ENCODE peak calls at places on chromosomes 16 and 17, in six cellular contexts. D, A, C, H, Y and G are unnamed samples.

GRCh38 chr17:43915561-43915960 is 8.2 kb upstream of the MPP2 start:
- DNase-seq in H (no peak), C (no peak), A (no peak), Y (no peak), D (no peak), G (no peak)

GRCh38 chr17:42342242-42343008 is 45.8 kb downstream of the STAT3 start:
- DNase-seq in Y (peak), A (no peak), D (no peak), H (no peak), C (no peak), G (no peak)

GRCh38 chr17:74859439-74860228 is at the start of gene GRIN2C:
- DNase-seq in D (no peak), A (no peak), H (no peak), C (peak), Y (peak), G (peak)

GRCh38 chr17:78387982-78388941 is 9.8 kb downstream of the PGS1 start:
- DNase-seq in C (no peak), D (no peak), Y (no peak), H (no peak), A (no peak), G (no peak)

GRCh38 chr17:74947041-74947754 is 11.5 kb downstream of the OTOP3 start:
- DNase-seq in H (no peak), C (no peak), Y (no peak), D (no peak), A (no peak), G (no peak)

GRCh38 chr17:69117855-69118758 is 23.6 kb downstream of the ABCA6 start:
- DNase-seq in H (no peak), A (no peak), Y (no peak), C (no peak), D (no peak), G (no peak)

GRCh38 chr16:50763211-50763610 is 21.3 kb downstream of the CYLD start:
- DNase-seq in A (no peak), D (no peak), C (no peak), Y (no peak), H (no peak), G (no peak)

GRCh38 chr16:66988197-66988788 is at the start of gene CES4A:
- DNase-seq in A (no peak), C (no peak), Y (no peak), H (peak), D (no peak), G (no peak)

GRCh38 chr17:40490289-40490853 is 11.1 kb downstream of the TNS4 start:
- DNase-seq in C (peak), H (no peak), A (no peak), Y (peak), D (peak), G (no peak)

GRCh38 chr17:7988750-7989178 is 13.7 kb upstream of the GUCY2D start:
- DNase-seq in A (peak), D (no peak), Y (peak), H (peak), C (no peak), G (peak)

GRCh38 chr17:76716834-76717205 is 6.1 kb upstream of the MXRA7 start:
- DNase-seq in D (no peak), C (no peak), A (no peak), H (no peak), Y (no peak), G (no peak)

GRCh38 chr17:57946798-57947358 is 8.3 kb downstream of the CUEDC1 start:
- DNase-seq in H (peak), D (no peak), Y (peak), A (no peak), C (no peak), G (no peak)

GRCh38 chr16:14301150-14302030 is 230.3 kb downstream of the MRTFB start:
- DNase-seq in H (peak), C (no peak), A (no peak), Y (peak), D (peak), G (no peak)

GRCh38 chr17:79843475-79843916 is 4.3 kb upstream of the CBX4 start:
- DNase-seq in A (no peak), C (peak), Y (no peak), D (no peak), H (no peak), G (no peak)

GRCh38 chr17:31573047-31573446 is 181.6 kb downstream of the RAB11FIP4 start:
- DNase-seq in Y (no peak), C (no peak), D (no peak), H (no peak), A (no peak), G (no peak)

GRCh38 chr16:52528393-52529080 is 18.4 kb downstream of the TOX3 start:
- DNase-seq in H (no peak), D (no peak), A (no peak), C (no peak), Y (no peak), G (no peak)

GRCh38 chr17:44565866-44566443 is 8.7 kb downstream of the FZD2 start:
- DNase-seq in A (no peak), D (no peak), Y (no peak), H (no peak), C (no peak), G (no peak)

GRCh38 chr17:11499881-11500280 is 98.4 kb upstream of the DNAH9 start:
- DNase-seq in H (no peak), D (no peak), C (no peak), A (no peak), Y (no peak), G (no peak)

GRCh38 chr17:49783051-49783715 is 5.3 kb upstream of the KAT7 start:
- DNase-seq in H (no peak), C (no peak), Y (no peak), D (no peak), A (no peak), G (no peak)

GRCh38 chr17:27466748-27467375 is 10.6 kb downstream of the KSR1 start:
- DNase-seq in D (no peak), C (no peak), H (no peak), A (no peak), Y (peak), G (no peak)

GRCh38 chr16:48434653-48435318 is 49.6 kb upstream of the SIAH1 start:
- DNase-seq in A (no peak), D (no peak), H (no peak), C (no peak), Y (no peak), G (no peak)

GRCh38 chr17:76207670-76208069 is 32.6 kb downstream of the RNF157 start:
- DNase-seq in Y (no peak), C (no peak), D (no peak), A (no peak), H (no peak), G (no peak)

GRCh38 chr16:66923866-66924265 is 1.5 kb downstream of the RRAD start:
- DNase-seq in C (no peak), H (no peak), A (no peak), Y (no peak), D (no peak), G (no peak)

GRCh38 chr17:8884336-8884990 is 17.0 kb upstream of the PIK3R6 start:
- DNase-seq in D (no peak), C (no peak), A (no peak), H (no peak), Y (no peak), G (no peak)

GRCh38 chr16:72282338-72282737 is 110.4 kb upstream of the PMFBP1 start:
- DNase-seq in D (no peak), Y (no peak), C (no peak), A (no peak), H (no peak), G (no peak)

GRCh38 chr17:10127819-10128375 is 70.5 kb downstream of the GAS7 start:
- DNase-seq in H (no peak), D (no peak), A (no peak), Y (no peak), C (no peak), G (no peak)

GRCh38 chr17:283911-284675 is 68.5 kb downstream of the RPH3AL start:
- DNase-seq in C (peak), Y (no peak), H (no peak), A (no peak), D (no peak), G (no peak)

GRCh38 chr17:45307290-45308015 is 9.4 kb downstream of the MAP3K14 start:
- DNase-seq in Y (no peak), A (no peak), D (no peak), H (no peak), C (no peak), G (no peak)

GRCh38 chr17:40122944-40123810 is 1.4 kb downstream of the MSL1 start:
- DNase-seq in C (peak), A (no peak), D (peak), H (no peak), Y (peak), G (peak)

GRCh38 chr17:78112508-78113471 is 15.8 kb downstream of the TMC6 start:
- DNase-seq in A (peak), H (peak), Y (peak), C (peak), D (peak), G (peak)

GRCh38 chr17:57704448-57704847 is 40.7 kb downstream of the CCDC182 start:
- DNase-seq in C (peak), Y (no peak), D (no peak), H (no peak), A (no peak), G (no peak)

GRCh38 chr17:39462644-39463375 is 1.5 kb downstream of the CDK12 start:
- DNase-seq in H (no peak), Y (peak), D (peak), A (no peak), C (peak), G (no peak)

GRCh38 chr16:56848056-56848936 is 16.7 kb upstream of the SLC12A3 start:
- DNase-seq in H (no peak), C (no peak), D (peak), A (no peak), Y (no peak), G (no peak)
- TF ChIP-seq SP1 in H (no peak), C (no peak), D (no peak), A (peak), Y (no peak), G (no peak)

GRCh38 chr17:73165616-73166404 is 1.0 kb downstream of the SSTR2 start:
- DNase-seq in D (peak), A (no peak), C (peak), Y (no peak), H (no peak), G (peak)
- TF ChIP-seq SP1 in D (no peak), A (no peak), C (no peak), Y (no peak), H (no peak), G (no peak)

DNA sequence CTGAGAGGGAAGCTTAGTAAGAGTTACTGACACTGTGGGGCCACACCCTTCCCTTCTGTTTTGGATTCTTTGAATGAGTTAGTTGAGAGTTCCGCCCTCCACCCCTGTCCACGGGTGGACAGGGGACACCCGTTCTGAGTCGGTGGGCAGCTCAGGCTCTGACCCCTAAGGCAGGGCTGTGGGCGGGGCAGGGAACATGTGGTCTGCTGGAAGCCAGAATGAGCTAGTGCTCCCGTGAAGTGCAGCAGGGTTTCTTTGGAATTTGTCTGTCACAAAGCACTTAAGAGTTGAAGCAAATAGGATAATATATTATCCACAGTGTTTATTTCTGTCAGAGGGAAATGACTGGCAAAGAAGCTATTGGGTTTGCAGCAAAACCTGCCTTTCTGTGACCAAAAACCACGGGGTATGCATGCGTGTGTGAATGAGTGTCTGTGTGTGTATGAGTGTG is 90.1 kb downstream of the CLEC16A start:
- DNase-seq in D (no peak), A (no peak), C (no peak), Y (no peak), H (no peak), G (no peak)
- TF ChIP-seq SP1 in D (no peak), A (no peak), C (no peak), Y (no peak), H (no peak), G (no peak)

DNA sequence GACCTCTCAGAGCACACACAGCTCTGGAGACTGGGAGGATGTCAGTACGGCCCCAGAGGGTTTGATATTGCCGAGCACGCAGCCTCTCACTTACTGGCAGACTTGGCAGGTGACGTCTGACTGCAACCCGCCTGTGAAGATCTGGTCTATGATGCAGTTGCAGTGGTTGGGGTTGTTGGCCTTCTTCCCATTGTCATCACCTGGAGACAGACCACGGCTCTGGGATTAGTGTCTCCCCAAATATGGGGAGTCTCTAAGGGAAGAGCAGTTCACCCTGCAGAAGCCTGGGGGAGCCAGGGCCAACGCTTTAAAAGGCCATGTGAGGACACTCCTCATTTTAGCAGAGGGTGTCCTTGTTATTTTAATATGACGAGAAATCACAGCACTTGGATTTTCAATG is 30.1 kb downstream of the USP22 start:
- DNase-seq in D (no peak), C (no peak), H (no peak), Y (no peak), A (no peak), G (no peak)
- TF ChIP-seq SP1 in D (no peak), C (no peak), H (no peak), Y (no peak), A (no peak), G (no peak)

DNA sequence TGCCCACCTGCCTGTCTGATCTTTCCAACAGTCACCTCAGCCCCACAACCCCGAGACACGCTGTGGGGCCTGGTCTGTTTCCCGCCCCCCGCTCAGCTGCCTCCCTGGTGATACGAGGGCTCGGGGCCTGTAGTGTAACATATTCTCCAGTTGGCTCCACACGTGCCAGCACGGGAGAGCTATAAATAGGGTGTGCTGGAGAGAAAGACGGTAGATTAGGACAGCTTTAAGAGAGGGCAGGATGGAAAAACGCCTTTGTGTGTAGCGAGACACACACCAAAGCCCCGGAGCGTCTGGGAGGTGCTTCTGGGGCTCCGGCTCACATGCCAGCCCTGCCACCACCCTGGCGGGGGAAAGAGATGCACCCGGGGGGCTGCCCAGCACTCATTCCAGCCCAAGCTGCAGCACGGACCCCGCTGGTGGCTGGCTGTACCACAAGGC is 7.4 kb upstream of the MTSS2 start:
- DNase-seq in C (no peak), D (no peak), H (no peak), Y (no peak), A (no peak), G (no peak)
- TF ChIP-seq SP1 in C (no peak), D (no peak), H (no peak), Y (no peak), A (no peak), G (no peak)

GRCh38 chr16:3115011-3115410 is 2.6 kb downstream of the ZNF205 start:
- DNase-seq in Y (no peak), D (no peak), A (no peak), H (no peak), C (no peak), G (no peak)

GRCh38 chr16:3115561-3115960 is 3.2 kb downstream of the ZNF205 start:
- DNase-seq in Y (no peak), D (peak), C (no peak), H (no peak), A (no peak), G (no peak)

GRCh38 chr16:3112881-3113574 is 642 bp downstream of the ZNF205 start:
- DNase-seq in A (no peak), D (no peak), H (no peak), C (no peak), Y (no peak), G (no peak)

GRCh38 chr16:3113765-3114479 is 1.5 kb downstream of the ZNF205 start:
- DNase-seq in A (no peak), D (no peak), H (no peak), Y (peak), C (no peak), G (no peak)

GRCh38 chr16:3112058-3112880 is at the start of gene ZNF205:
- DNase-seq in Y (peak), A (no peak), C (peak), H (peak), D (peak), G (peak)
- TF ChIP-seq SP1 in Y (no peak), A (peak), C (peak), H (no peak), D (peak), G (no peak)

GRCh38 chr17:2070241-2071023 is 15.5 kb downstream of the HIC1 start:
- DNase-seq in A (no peak), H (no peak), C (no peak), D (peak), Y (no peak), G (no peak)
- TF ChIP-seq SP1 in A (no peak), H (no peak), C (no peak), D (no peak), Y (no peak), G (no peak)

DNA sequence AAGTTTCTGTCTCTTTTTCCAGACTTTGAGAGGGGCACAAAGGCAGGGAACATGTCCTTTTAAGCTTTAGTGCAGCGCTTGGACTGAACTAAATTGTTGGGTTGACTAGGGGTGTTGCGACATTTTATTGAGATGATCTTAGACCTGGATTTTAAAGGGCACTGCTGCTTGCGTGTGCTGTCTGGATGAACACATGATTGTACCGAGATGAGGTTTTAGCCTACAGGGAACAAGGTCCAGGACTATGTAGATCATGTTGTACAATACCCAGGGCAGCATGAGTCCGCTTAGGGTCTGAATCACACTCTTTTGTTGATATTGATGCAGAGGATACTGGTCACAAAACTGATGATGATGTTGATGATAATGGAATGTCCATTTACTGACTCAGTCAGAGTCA is 5.2 kb upstream of the RGS9 start:
- DNase-seq in A (no peak), D (no peak), C (no peak), H (peak), Y (no peak), G (no peak)
- TF ChIP-seq SP1 in A (no peak), D (no peak), C (no peak), H (no peak), Y (no peak), G (no peak)

GRCh38 chr16:73949574-73950348 is 346.9 kb upstream of the PSMD7 start:
- DNase-seq in H (no peak), Y (no peak), C (no peak), D (no peak), A (no peak), G (no peak)
- TF ChIP-seq SP1 in H (no peak), Y (no peak), C (no peak), D (no peak), A (no peak), G (no peak)

DNA sequence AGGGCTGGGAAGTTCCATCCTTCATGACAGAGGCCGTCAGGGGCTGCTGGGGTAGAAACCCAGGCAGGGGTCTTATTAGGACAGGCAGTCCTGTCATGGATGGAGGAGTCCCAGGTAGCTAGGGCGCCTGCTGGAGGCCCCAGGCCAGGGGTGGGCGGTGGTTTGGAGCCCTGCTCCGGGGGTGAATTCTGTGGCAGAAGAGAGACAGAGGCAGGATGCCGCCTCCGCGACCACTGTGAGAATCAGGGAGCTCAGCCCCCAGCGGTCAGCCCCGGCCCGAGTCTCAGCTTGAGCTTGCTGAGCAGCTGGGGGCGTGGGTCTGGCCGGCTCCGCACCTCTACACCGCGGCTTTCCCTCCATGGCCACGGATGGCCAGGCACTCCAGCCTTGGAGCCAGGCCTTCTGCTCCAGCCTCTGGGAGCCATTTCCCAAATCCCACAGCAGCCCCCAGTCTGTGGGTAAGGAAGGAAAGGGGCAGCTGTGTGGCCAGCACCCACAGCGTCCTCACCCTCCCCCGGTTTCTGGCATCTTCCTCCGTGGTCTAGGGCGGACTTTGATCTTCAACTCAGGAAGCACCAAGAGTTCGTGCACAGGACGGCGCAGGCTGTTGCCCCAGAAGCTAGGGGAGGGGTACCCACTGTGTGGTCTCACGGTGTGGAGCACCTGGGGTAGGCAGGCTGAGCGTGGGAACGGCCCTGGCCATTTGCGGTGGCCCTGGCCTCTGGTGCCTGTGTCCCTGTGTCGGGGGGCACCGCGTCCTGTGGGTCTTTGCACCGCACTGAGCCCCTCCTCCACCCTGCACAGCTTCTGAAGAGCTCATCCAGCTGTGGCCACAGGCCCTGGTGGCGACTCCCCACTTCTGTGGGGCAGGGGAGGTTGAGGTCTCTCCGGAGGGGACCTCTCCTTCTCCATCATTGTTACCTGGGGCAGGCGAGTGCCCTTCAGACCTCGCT is 14.1 kb downstream of the CD7 start:
- DNase-seq in D (no peak), C (peak), Y (no peak), A (no peak), H (no peak), G (no peak)
- TF ChIP-seq SP1 in D (no peak), C (no peak), Y (no peak), A (no peak), H (no peak), G (no peak)